ENCODE peak calls at places on chromosomes 11 and 22, in six cellular contexts. O is GM23248; E is HTR-8/SVneo; R is effector memory CD4-positive, alpha-beta T cell; X is thyroid gland; H is NCI-H2029. J is an unnamed sample.

GRCh38 chr11:6443269-6444003 is 2.6 kb upstream of the HPX start:
- DNase-seq in E (peak; percentile 71), H (no peak), R (peak; percentile 36), O (peak; percentile 78), X (peak; percentile 48), J (peak; percentile 54)

GRCh38 chr11:107696140-107696539 is 15.7 kb downstream of the SLN start:
- DNase-seq in X (no peak), O (peak; percentile 95), E (peak; percentile 85), R (no peak), H (no peak), J (no peak)

GRCh38 chr11:8480858-8481257 is 113.2 kb downstream of the STK33 start:
- DNase-seq in R (no peak), E (no peak), H (no peak), O (no peak), X (no peak), J (no peak)

GRCh38 chr11:68204402-68204801 is 8.7 kb downstream of the KMT5B start:
- DNase-seq in E (no peak), R (no peak), H (no peak), O (no peak), X (no peak), J (no peak)

GRCh38 chr11:72066855-72067254 is 13.5 kb downstream of the NUMA1 start:
- DNase-seq in E (no peak), O (peak; percentile 25), H (peak; percentile 11), R (no peak), X (no peak), J (no peak)

GRCh38 chr11:61069427-61069826 is 32.9 kb upstream of the CD5 start:
- DNase-seq in E (no peak), R (no peak), H (no peak), X (no peak), O (no peak), J (no peak)

GRCh38 chr22:48489551-48490512 is 1337.8 kb downstream of the BRD1 start:
- DNase-seq in H (no peak), X (no peak), O (peak; percentile 55), E (no peak), R (no peak), J (no peak)

GRCh38 chr22:43401233-43401632 is 10.6 kb upstream of the MPPED1 start:
- DNase-seq in O (no peak), R (no peak), X (no peak), H (no peak), E (no peak), J (no peak)

GRCh38 chr22:27435839-27436581 is 365.5 kb downstream of the MN1 start:
- DNase-seq in X (no peak), O (peak; percentile 86), E (no peak), H (no peak), R (no peak), J (no peak)

GRCh38 chr22:38089474-38089851 is 5.5 kb upstream of the SLC16A8 start:
- DNase-seq in O (no peak), X (no peak), R (no peak), H (no peak), E (no peak), J (no peak)

GRCh38 chr11:130913268-130913667 is 3.0 kb downstream of the SNX19 start:
- DNase-seq in R (no peak), H (no peak), O (peak; percentile 30), E (no peak), X (no peak), J (no peak)

GRCh38 chr11:109728056-109728455 is 306.1 kb downstream of the C11orf87 start:
- DNase-seq in X (no peak), H (no peak), E (peak; percentile 61), R (no peak), O (no peak), J (no peak)

GRCh38 chr22:38034278-38034882 is 22.8 kb upstream of the PICK1 start:
- DNase-seq in O (peak; percentile 96), R (no peak), H (no peak), E (peak; percentile 90), X (peak; percentile 91), J (no peak)

GRCh38 chr11:12050911-12051667 is 42.7 kb upstream of the DKK3 start:
- DNase-seq in H (peak; percentile 34), R (no peak), X (peak; percentile 11), O (no peak), E (no peak), J (no peak)

GRCh38 chr22:17890245-17890671 is 116.0 kb upstream of the BID start:
- DNase-seq in R (no peak), H (no peak), E (no peak), X (no peak), O (peak; percentile 13), J (no peak)

GRCh38 chr22:17213976-17214375 is 5.3 kb downstream of the ADA2 start:
- DNase-seq in H (no peak), X (peak; percentile 56), O (peak; percentile 57), E (no peak), R (no peak), J (no peak)

GRCh38 chr11:862704-863388 is 20.2 kb downstream of the TSPAN4 start:
- DNase-seq in E (no peak), X (no peak), O (no peak), H (no peak), R (no peak), J (no peak)

GRCh38 chr22:46763051-46763705 is 728 bp downstream of the TBC1D22A start:
- DNase-seq in H (no peak), R (peak; percentile 51), E (no peak), O (peak; percentile 49), X (peak; percentile 46), J (peak; percentile 80)

GRCh38 chr11:13297917-13298356 is 20.3 kb downstream of the BMAL1 start:
- DNase-seq in X (no peak), R (no peak), O (no peak), H (peak; percentile 41), E (no peak), J (peak; percentile 36)

GRCh38 chr11:59053387-59053786 is 32.7 kb upstream of the GLYATL1B start:
- DNase-seq in O (peak; percentile 61), H (no peak), X (peak; percentile 66), E (no peak), R (peak; percentile 77), J (peak; percentile 59)

GRCh38 chr11:130069684-130070108 is at the start of gene APLP2:
- DNase-seq in O (peak; percentile 99), E (peak; percentile 90), X (peak; percentile 100), R (peak; percentile 98), H (peak; percentile 98), J (peak; percentile 97)

GRCh38 chr11:46508360-46508759 is 85.5 kb downstream of the AMBRA1 start:
- DNase-seq in R (no peak), H (no peak), E (no peak), X (no peak), O (no peak), J (no peak)

GRCh38 chr11:44633641-44634040 is 68.2 kb downstream of the CD82 start:
- DNase-seq in E (no peak), R (no peak), H (no peak), O (no peak), X (no peak), J (no peak)

GRCh38 chr11:129946256-129946655 is 50.9 kb upstream of the NFRKB start:
- DNase-seq in X (no peak), H (no peak), O (peak; percentile 23), E (no peak), R (no peak), J (no peak)

GRCh38 chr22:38314992-38315800 is 2.0 kb downstream of the CSNK1E start:
- DNase-seq in E (no peak), X (peak; percentile 41), R (peak; percentile 14), O (peak; percentile 61), H (peak; percentile 3), J (peak; percentile 44)

GRCh38 chr22:49418341-49418894 is 409.3 kb downstream of the BRD1 start:
- DNase-seq in H (no peak), O (no peak), X (no peak), R (no peak), E (no peak), J (no peak)

GRCh38 chr11:70084046-70084984 is 6.2 kb downstream of the ANO1 start:
- DNase-seq in X (no peak), E (no peak), O (no peak), H (no peak), R (no peak), J (no peak)

GRCh38 chr11:111570796-111571195 is 30.3 kb downstream of the LAYN start:
- DNase-seq in R (no peak), E (no peak), X (no peak), O (peak; percentile 71), H (no peak), J (no peak)

J was measured in immature natural killer cell.